ENCODE peak calls at places on chromosomes 12 and 14, in six cellular contexts. X, M, Y, O, J and L are unnamed samples.

GRCh38 chr12:6233121-6233971 is 33.1 kb downstream of the CD9 start:
- DNase-seq in X (peak; percentile 37), M (no peak), Y (no peak), O (no peak), J (no peak), L (no peak)

GRCh38 chr12:57540998-57541397 is 6.0 kb downstream of the DCTN2 start:
- DNase-seq in X (no peak), M (no peak), Y (peak; percentile 44), O (no peak), J (no peak), L (no peak)

GRCh38 chr12:130879781-130880389 is 8.0 kb downstream of the RAN start:
- DNase-seq in X (no peak), M (no peak), Y (no peak), O (no peak), J (peak; percentile 54), L (peak; percentile 77)

GRCh38 chr12:15590180-15590826 is 198.9 kb downstream of the EPS8 start:
- DNase-seq in X (peak; percentile 70), M (peak; percentile 70), Y (peak; percentile 51), O (peak; percentile 78), J (peak; percentile 57), L (peak; percentile 70)

GRCh38 chr12:14952295-14952995 is 9.0 kb downstream of the ARHGDIB start:
- DNase-seq in X (peak; percentile 97), M (peak; percentile 42), Y (peak; percentile 97), O (peak; percentile 79), J (no peak), L (peak; percentile 43)

GRCh38 chr14:55249423-55249822 is 21.8 kb upstream of the FBXO34 start:
- DNase-seq in X (no peak), M (no peak), Y (peak; percentile 28), O (peak; percentile 23), J (no peak), L (peak; percentile 91)

GRCh38 chr12:71447691-71448660 is 8.4 kb downstream of the LGR5 start:
- DNase-seq in X (no peak), M (no peak), Y (peak; percentile 86), O (no peak), J (no peak), L (no peak)

GRCh38 chr12:54352022-54352531 is 12.2 kb downstream of the GPR84 start:
- DNase-seq in X (no peak), M (no peak), Y (peak; percentile 88), O (peak; percentile 81), J (peak; percentile 70), L (peak; percentile 44)

GRCh38 chr14:92615451-92615850 is 101.9 kb downstream of the RIN3 start:
- DNase-seq in X (no peak), M (no peak), Y (no peak), O (no peak), J (no peak), L (no peak)

GRCh38 chr12:59408431-59408830 is 187.4 kb upstream of the SLC16A7 start:
- DNase-seq in X (no peak), M (no peak), Y (peak; percentile 25), O (no peak), J (no peak), L (no peak)

GRCh38 chr12:71371132-71371531 is 68.5 kb upstream of the LGR5 start:
- DNase-seq in X (no peak), M (peak; percentile 16), Y (peak; percentile 3), O (no peak), J (no peak), L (no peak)

GRCh38 chr12:42807766-42808165 is 218.2 kb upstream of the PRICKLE1 start:
- DNase-seq in X (no peak), M (no peak), Y (no peak), O (no peak), J (no peak), L (no peak)

GRCh38 chr14:99667045-99667444 is 17.1 kb upstream of the CYP46A1 start:
- DNase-seq in X (no peak), M (no peak), Y (no peak), O (no peak), J (no peak), L (no peak)

GRCh38 chr12:18430425-18431048 is 169.2 kb downstream of the PIK3C2G start:
- DNase-seq in X (peak; percentile 62), M (peak; percentile 24), Y (peak; percentile 50), O (peak; percentile 69), J (peak; percentile 63), L (peak; percentile 23)

GRCh38 chr14:68135566-68135965 is 316.0 kb downstream of the RAD51B start:
- DNase-seq in X (no peak), M (no peak), Y (peak; percentile 86), O (no peak), J (no peak), L (peak; percentile 58)

GRCh38 chr12:6226002-6226700 is 26.0 kb downstream of the CD9 start:
- DNase-seq in X (peak; percentile 68), M (peak; percentile 77), Y (peak; percentile 88), O (peak; percentile 77), J (no peak), L (peak; percentile 91)

GRCh38 chr12:16100206-16100605 is 177.3 kb downstream of the SLC15A5 start:
- DNase-seq in X (no peak), M (no peak), Y (no peak), O (no peak), J (no peak), L (no peak)

GRCh38 chr14:87992349-87992719 is 648 bp downstream of the GALC start:
- DNase-seq in X (no peak), M (no peak), Y (peak; percentile 33), O (no peak), J (no peak), L (no peak)

GRCh38 chr12:124347805-124348658 is 53.1 kb downstream of the RFLNA start:
- DNase-seq in X (no peak), M (peak; percentile 27), Y (no peak), O (no peak), J (peak; percentile 74), L (no peak)

GRCh38 chr14:89136587-89136986 is 280.4 kb downstream of the FOXN3 start:
- DNase-seq in X (no peak), M (no peak), Y (no peak), O (no peak), J (no peak), L (no peak)

GRCh38 chr14:101250336-101250947 is 310.9 kb upstream of the DIO3 start:
- DNase-seq in X (no peak), M (no peak), Y (no peak), O (no peak), J (peak; percentile 26), L (peak; percentile 67)

GRCh38 chr14:100140452-100141132 is 18.9 kb downstream of the DEGS2 start:
- DNase-seq in X (peak; percentile 81), M (peak; percentile 82), Y (peak; percentile 23), O (peak; percentile 81), J (peak; percentile 78), L (peak; percentile 80)

GRCh38 chr14:51957950-51958349 is 31.4 kb upstream of the RTRAF start:
- DNase-seq in X (peak; percentile 44), M (no peak), Y (peak; percentile 70), O (no peak), J (no peak), L (no peak)

GRCh38 chr14:31252865-31253264 is 45.3 kb upstream of the HECTD1 start:
- DNase-seq in X (no peak), M (no peak), Y (no peak), O (no peak), J (no peak), L (no peak)

GRCh38 chr14:31256534-31257243 is 49.1 kb upstream of the HECTD1 start:
- DNase-seq in X (no peak), M (no peak), Y (no peak), O (no peak), J (no peak), L (no peak)

GRCh38 chr14:31253746-31254471 is 46.3 kb upstream of the HECTD1 start:
- DNase-seq in X (no peak), M (no peak), Y (no peak), O (no peak), J (no peak), L (no peak)

GRCh38 chr14:31255286-31255685 is 47.7 kb upstream of the HECTD1 start:
- DNase-seq in X (no peak), M (no peak), Y (no peak), O (no peak), J (no peak), L (no peak)

DNA sequence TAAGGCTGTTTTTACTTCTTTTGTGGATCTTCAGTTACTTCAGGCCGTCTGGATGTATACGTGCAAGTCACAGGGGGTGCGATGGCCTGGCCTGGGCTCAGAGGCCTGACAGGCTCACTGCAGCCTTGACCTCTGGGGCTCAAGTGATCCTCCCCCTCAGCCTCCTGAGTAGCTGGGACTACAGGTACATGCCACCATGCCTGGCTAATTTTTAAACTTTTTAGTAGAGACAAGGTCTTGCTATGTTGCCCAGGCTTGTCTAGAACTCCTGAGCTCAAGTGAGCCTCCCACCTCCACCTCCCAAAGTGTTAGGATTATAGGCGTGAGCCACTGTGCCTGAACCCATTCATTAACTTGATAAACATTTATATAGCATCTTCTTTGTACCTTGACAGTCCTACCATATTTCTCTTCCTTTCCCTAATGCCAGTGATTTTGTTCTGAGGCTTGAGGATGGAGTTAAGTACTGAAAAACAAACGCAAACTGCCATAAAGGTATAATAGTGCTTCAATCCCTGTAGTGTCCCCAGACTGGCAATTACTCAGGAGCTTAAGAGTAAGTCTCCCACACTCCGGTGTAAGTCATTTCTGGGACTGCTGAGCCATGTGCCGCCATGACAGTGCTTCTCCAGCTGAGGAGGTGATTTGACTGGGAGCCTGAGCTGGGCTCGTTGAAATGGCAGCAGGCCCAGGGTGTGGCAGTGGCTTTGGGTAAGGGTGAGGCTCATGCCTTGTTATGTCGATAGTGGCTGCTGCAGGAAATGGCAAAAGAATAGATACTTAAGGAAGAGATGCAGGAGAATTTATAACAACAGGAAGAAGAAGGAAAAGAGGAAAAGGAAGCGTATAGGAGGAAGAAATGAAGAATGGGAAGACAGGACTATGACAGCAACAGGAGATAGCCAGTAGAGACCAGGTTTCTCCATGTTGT is 43.7 kb upstream of the HECTD1 start:
- DNase-seq in X (no peak), M (no peak), Y (no peak), O (no peak), J (no peak), L (no peak)
- H2AFZ ChIP-seq in X (no peak overlapping the region), M (peak overlapping the region; percentile 2), Y (no peak overlapping the region), O (no peak overlapping the region), J (no peak overlapping the region), L (peak overlapping the region; percentile 50)

GRCh38 chr14:24428628-24429394 is 657 bp downstream of the CBLN3 start:
- DNase-seq in X (no peak), M (no peak), Y (no peak), O (no peak), J (no peak), L (no peak)
- H2AFZ ChIP-seq in X (no peak overlapping the region), M (peak overlapping the region; percentile 18), Y (no peak overlapping the region), O (no peak overlapping the region), J (no peak overlapping the region), L (no peak overlapping the region)

DNA sequence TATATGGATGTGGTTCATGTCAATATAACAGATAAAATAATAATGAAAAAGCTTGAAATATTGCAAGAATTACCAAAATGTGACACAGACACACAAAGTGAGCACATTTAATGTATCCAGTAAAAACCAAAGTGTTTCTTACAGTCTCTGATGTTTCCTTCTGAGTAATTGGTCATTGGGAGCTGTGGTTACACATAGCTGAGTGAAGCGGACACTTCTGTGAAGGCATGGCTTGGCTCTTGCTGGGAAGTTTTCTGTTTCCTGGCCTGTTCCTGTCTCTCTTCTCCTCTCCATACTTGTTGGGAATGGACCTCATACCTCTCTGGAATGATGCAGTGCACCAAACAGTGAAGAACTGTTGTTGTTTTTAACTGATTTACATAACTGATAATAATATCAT is 117.3 kb downstream of the BICD1 start:
- DNase-seq in X (no peak), M (no peak), Y (peak; percentile 65), O (no peak), J (no peak), L (no peak)
- H2AFZ ChIP-seq in X (no peak overlapping the region), M (no peak overlapping the region), Y (no peak overlapping the region), O (no peak overlapping the region), J (no peak overlapping the region), L (no peak overlapping the region)

GRCh38 chr12:105226219-105226618 is 9.8 kb downstream of the APPL2 start:
- DNase-seq in X (peak; percentile 90), M (no peak), Y (peak; percentile 91), O (no peak), J (no peak), L (peak; percentile 90)
- H2AFZ ChIP-seq in X (no peak overlapping the region), M (no peak overlapping the region), Y (no peak overlapping the region), O (no peak overlapping the region), J (no peak overlapping the region), L (no peak overlapping the region)